ENCODE peak calls at places on chromosomes 6 and 20, in ten cellular contexts. V is HCT116, A is left lung, Q is tibial nerve, H is ascending aorta, K is AG04450, Z is IMR-90, L is psoas muscle, P is mucosa of descending colon, T is transverse colon. J is an unnamed sample.

GRCh38 chr6:74912234-74912633 is 293.6 kb downstream of the COL12A1 start:
- DNase-seq in Z (peak), Q (no peak), T (no peak), P (no peak), L (no peak), V (no peak), H (no peak), A (no peak), K (no peak), J (no peak)

GRCh38 chr20:62635852-62636251 is 6.5 kb upstream of the SLCO4A1 start:
- DNase-seq in Q (no peak), P (no peak), A (no peak), V (no peak), H (no peak), Z (no peak), T (no peak), K (no peak), L (no peak), J (no peak)

GRCh38 chr6:101458341-101458740 is 64.8 kb downstream of the GRIK2 start:
- DNase-seq in V (peak), H (no peak), K (no peak), P (no peak), A (no peak), T (no peak), Z (peak), L (no peak), Q (no peak), J (peak)

GRCh38 chr20:63290677-63291472 is 2.1 kb upstream of the COL20A1 start:
- DNase-seq in V (peak), Z (peak), Q (no peak), K (no peak), L (peak), A (no peak), P (peak), T (peak), H (no peak), J (peak)

GRCh38 chr20:58481541-58482021 is 33.6 kb downstream of the APCDD1L start:
- DNase-seq in L (peak), V (peak), K (no peak), P (peak), T (peak), Z (no peak), A (no peak), Q (peak), H (no peak), J (peak)

GRCh38 chr6:54115966-54116365 is 4.7 kb downstream of the MLIP start:
- DNase-seq in H (no peak), L (no peak), K (no peak), T (no peak), V (no peak), Q (no peak), P (no peak), Z (no peak), A (no peak), J (no peak)

GRCh38 chr6:4350571-4351505 is 215.5 kb upstream of the ECI2 start:
- DNase-seq in P (no peak), Z (peak), A (no peak), K (no peak), V (no peak), T (no peak), H (no peak), L (no peak), Q (no peak), J (peak)

GRCh38 chr20:46928580-46929132 is 34.0 kb downstream of the EYA2 start:
- DNase-seq in Q (peak), H (no peak), T (no peak), L (peak), V (no peak), A (no peak), K (no peak), P (no peak), Z (peak), J (peak)

GRCh38 chr6:12136905-12137304 is 124.8 kb downstream of the HIVEP1 start:
- DNase-seq in Q (no peak), K (no peak), V (no peak), A (no peak), L (no peak), T (no peak), P (no peak), Z (peak), H (no peak), J (peak)

GRCh38 chr6:7154341-7155139 is 46.8 kb downstream of the RREB1 start:
- DNase-seq in A (no peak), T (no peak), H (no peak), L (no peak), Q (no peak), P (no peak), Z (no peak), K (no peak), V (no peak), J (no peak)

GRCh38 chr20:31718952-31719643 is 3.6 kb downstream of the BCL2L1 start:
- DNase-seq in H (no peak), K (no peak), T (peak), Z (no peak), A (peak), L (no peak), Q (no peak), V (no peak), P (no peak), J (no peak)

GRCh38 chr6:56346958-56347357 is 99.6 kb upstream of the COL21A1 start:
- DNase-seq in Q (no peak), T (no peak), P (no peak), V (no peak), Z (no peak), A (no peak), K (no peak), L (no peak), H (no peak), J (no peak)

GRCh38 chr6:108999428-108999827 is 95.2 kb downstream of the SESN1 start:
- DNase-seq in L (no peak), H (no peak), P (no peak), A (no peak), Q (no peak), K (no peak), Z (no peak), T (no peak), V (no peak), J (no peak)

GRCh38 chr6:157241411-157241979 is 81.8 kb downstream of the TMEM242 start:
- DNase-seq in H (no peak), V (no peak), Z (no peak), Q (no peak), T (peak), A (no peak), P (peak), L (no peak), K (no peak), J (no peak)

GRCh38 chr6:3778701-3779573 is 27.4 kb upstream of the PXDC1 start:
- DNase-seq in P (no peak), H (no peak), K (no peak), Z (no peak), Q (no peak), A (no peak), T (no peak), V (no peak), L (no peak), J (no peak)

GRCh38 chr6:15770347-15771143 is 107.7 kb upstream of the DTNBP1 start:
- DNase-seq in A (no peak), K (no peak), T (no peak), L (no peak), Q (no peak), H (no peak), Z (peak), P (no peak), V (no peak), J (no peak)

GRCh38 chr20:52410746-52411317 is 219.3 kb upstream of the ZFP64 start:
- DNase-seq in Q (no peak), Z (no peak), K (no peak), V (no peak), T (no peak), L (no peak), H (no peak), P (no peak), A (no peak), J (no peak)

GRCh38 chr6:46704562-46704961 is 16.9 kb downstream of the TDRD6 start:
- DNase-seq in Q (no peak), H (no peak), V (peak), T (no peak), L (no peak), K (no peak), P (no peak), A (no peak), Z (no peak), J (peak)

GRCh38 chr20:20561172-20561571 is 151.3 kb downstream of the RALGAPA2 start:
- DNase-seq in P (no peak), V (no peak), L (no peak), Q (no peak), K (no peak), H (no peak), T (no peak), Z (no peak), A (no peak), J (no peak)

GRCh38 chr6:37122861-37123260 is 47.1 kb upstream of the PIM1 start:
- DNase-seq in A (no peak), K (no peak), T (no peak), P (no peak), L (no peak), Z (peak), V (no peak), Q (no peak), H (no peak), J (no peak)

GRCh38 chr6:81756690-81757089 is 4.2 kb upstream of the TENT5A start:
- DNase-seq in L (no peak), A (no peak), Z (no peak), H (no peak), Q (no peak), K (no peak), V (no peak), T (no peak), P (no peak), J (no peak)

GRCh38 chr6:83429269-83429668 is 1.6 kb downstream of the ME1 start:
- DNase-seq in L (no peak), A (no peak), H (no peak), K (no peak), Z (no peak), Q (no peak), V (no peak), P (no peak), T (no peak), J (no peak)

GRCh38 chr6:83430606-83431544 is at the start of gene ME1:
- DNase-seq in P (peak), Z (peak), A (peak), T (peak), V (peak), K (peak), Q (peak), L (peak), H (peak), J (peak)

GRCh38 chr6:83432626-83433025 is 1.8 kb upstream of the ME1 start:
- DNase-seq in P (no peak), K (no peak), T (no peak), L (no peak), H (no peak), Z (peak), V (no peak), A (no peak), Q (no peak), J (no peak)

GRCh38 chr6:83429857-83430605 is 820 bp downstream of the ME1 start:
- DNase-seq in H (peak), A (peak), K (no peak), Z (peak), P (peak), L (no peak), T (peak), V (peak), Q (peak), J (peak)

GRCh38 chr6:83431545-83432165 is 804 bp upstream of the ME1 start:
- DNase-seq in P (peak), V (peak), H (no peak), L (no peak), A (no peak), Q (no peak), K (no peak), Z (no peak), T (peak), J (no peak)
- H3K4me3 ChIP-seq in P (no peak), V (peak), H (peak), L (peak), A (peak), Q (peak), K (peak), Z (no peak), T (peak), J (peak)

GRCh38 chr20:50789968-50790650 is 4.8 kb upstream of the BCAS4 start:
- DNase-seq in V (no peak), Z (no peak), P (no peak), L (peak), H (no peak), T (peak), A (no peak), Q (peak), K (no peak), J (no peak)

GRCh38 chr20:50787181-50787580 is 7.7 kb upstream of the BCAS4 start:
- DNase-seq in Z (no peak), K (no peak), P (no peak), H (no peak), L (peak), A (no peak), T (no peak), Q (no peak), V (no peak), J (no peak)

GRCh38 chr20:50788868-50789125 is 6.1 kb upstream of the BCAS4 start:
- DNase-seq in Q (no peak), V (no peak), P (no peak), Z (no peak), H (no peak), K (no peak), A (no peak), T (no peak), L (peak), J (peak)

GRCh38 chr20:50786703-50787102 is 8.2 kb upstream of the BCAS4 start:
- DNase-seq in T (no peak), H (peak), P (no peak), Q (no peak), K (no peak), V (no peak), Z (no peak), A (no peak), L (peak), J (no peak)

DNA sequence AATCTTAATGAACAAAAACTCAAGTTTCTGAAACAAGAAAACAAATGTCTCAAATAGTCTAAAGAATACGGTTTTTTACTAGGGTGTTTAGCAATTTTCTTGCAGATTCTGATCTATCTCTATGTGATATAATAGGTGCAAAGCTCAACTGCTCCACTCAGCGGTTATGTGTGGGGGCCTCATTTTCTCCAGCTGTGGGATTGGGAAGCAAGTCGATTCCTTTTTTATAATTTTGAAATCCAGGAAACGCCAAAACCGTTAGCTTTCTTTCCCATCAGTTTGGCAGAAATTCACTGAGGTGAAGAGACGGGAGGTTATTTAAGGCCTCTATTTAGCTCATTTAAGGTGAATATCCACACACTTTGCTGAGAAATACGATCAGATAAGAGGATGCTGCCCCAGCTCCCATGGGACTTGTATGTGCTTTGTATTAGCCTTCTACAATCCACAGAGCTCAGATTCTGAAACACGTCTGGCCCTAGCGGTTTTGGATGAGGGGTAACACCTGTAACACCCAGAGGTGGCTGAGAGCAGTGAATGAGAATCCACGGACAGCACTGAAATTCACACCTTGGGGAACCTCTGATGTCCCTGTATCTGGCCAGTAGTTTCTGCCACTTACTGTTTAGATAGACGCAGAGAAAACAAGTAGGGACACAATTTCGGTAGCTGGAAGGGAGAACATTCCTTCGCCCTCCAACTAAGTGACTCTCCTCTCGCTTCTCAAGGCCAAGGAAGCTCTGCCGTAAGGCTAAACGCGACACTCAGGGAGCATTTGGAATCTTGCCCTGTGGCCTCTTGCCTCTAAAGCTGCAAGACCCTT is 6.6 kb upstream of the BCAS4 start:
- DNase-seq in P (no peak), H (no peak), T (no peak), Q (peak), A (no peak), Z (peak), L (peak), K (peak), V (peak), J (peak)
- TF ChIP-seq CTCF in P (no peak), H (no peak), T (no peak), Q (peak), A (no peak), Z (peak), L (peak), K (peak), V (peak), J (peak)

DNA sequence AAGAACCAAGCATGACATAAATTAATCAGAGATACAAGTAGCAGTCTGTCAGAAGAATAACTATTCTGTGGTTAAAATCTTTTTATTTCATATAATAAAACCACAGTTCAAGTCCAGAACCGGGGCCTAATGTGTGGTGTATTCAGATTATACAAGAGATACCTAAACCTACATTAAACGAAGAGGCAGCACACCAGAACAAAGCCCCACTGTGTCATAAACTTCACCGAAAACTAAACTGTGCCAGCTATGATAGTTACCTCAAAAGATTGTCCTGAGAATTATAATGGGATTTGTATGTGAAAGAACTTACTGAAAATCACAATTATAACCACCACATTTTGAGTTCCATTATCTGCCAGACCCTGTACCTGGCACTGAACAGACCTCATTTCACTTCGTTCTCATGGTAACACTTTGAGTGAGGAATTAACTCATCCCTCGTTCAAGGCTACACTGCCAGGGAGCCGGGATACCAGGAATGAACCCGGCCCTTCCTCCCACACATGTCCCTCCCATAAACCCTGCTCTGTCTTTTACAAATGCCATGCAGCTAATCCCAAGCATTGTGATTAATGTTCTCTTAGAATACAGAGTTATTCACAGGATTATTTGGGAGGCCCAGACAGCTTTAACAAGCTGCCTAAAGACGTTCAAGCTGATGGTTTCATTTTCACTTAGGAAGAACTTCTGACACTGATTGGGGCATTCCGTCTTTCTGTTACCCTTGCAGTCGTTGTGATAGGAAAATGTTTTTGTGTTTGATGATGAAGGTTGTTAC is 42.7 kb upstream of the CD83 start:
- DNase-seq in T (no peak), V (no peak), K (no peak), H (no peak), Q (no peak), P (no peak), A (no peak), L (no peak), Z (peak), J (peak)
- H3K4me3 ChIP-seq in T (peak), V (peak), K (peak), H (peak), Q (peak), P (no peak), A (peak), L (peak), Z (peak), J (peak)

GRCh38 chr6:118970866-118971265 is 35.9 kb upstream of the MCM9 start:
- DNase-seq in A (no peak), L (no peak), T (no peak), H (no peak), P (no peak), Q (no peak), Z (no peak), K (no peak), V (no peak), J (no peak)

GRCh38 chr6:118967239-118967638 is 32.3 kb upstream of the MCM9 start:
- DNase-seq in T (no peak), A (no peak), Q (no peak), H (no peak), P (no peak), Z (no peak), V (no peak), K (no peak), L (no peak), J (no peak)

GRCh38 chr6:118965354-118965753 is 30.4 kb upstream of the MCM9 start:
- DNase-seq in V (no peak), P (no peak), Q (no peak), H (no peak), Z (no peak), T (no peak), K (no peak), L (no peak), A (no peak), J (no peak)

GRCh38 chr6:118965843-118966242 is 30.9 kb upstream of the MCM9 start:
- DNase-seq in H (no peak), K (no peak), L (no peak), P (no peak), V (no peak), Z (no peak), Q (no peak), A (no peak), T (no peak), J (no peak)

GRCh38 chr6:118968416-118968815 is 33.5 kb upstream of the MCM9 start:
- DNase-seq in T (no peak), K (no peak), L (no peak), A (no peak), P (no peak), V (peak), Q (no peak), H (no peak), Z (peak), J (peak)
- TF ChIP-seq CTCF in T (peak), K (peak), L (peak), A (no peak), P (no peak), V (no peak), Q (peak), H (peak), Z (peak), J (peak)

GRCh38 chr20:8130840-8131526 is 1.1 kb upstream of the PLCB1 start:
- DNase-seq in K (no peak), Q (no peak), A (no peak), P (no peak), L (no peak), Z (no peak), V (no peak), T (no peak), H (no peak), J (no peak)
- H3K4me3 ChIP-seq in K (peak), Q (peak), A (peak), P (no peak), L (peak), Z (peak), V (peak), T (peak), H (peak), J (peak)